ENCODE peak calls at places on chromosomes 16 and 17, in ten cellular contexts. Q, V, F, D, L, B, P, M, O and H are unnamed samples.
A peak's percentile ranks its signal among the peaks of the same experiment; 100 is the strongest.

GRCh38 chr17:73191443-73192218 is 1.2 kb upstream of the COG1 start:
- DNase-seq in Q (peak; percentile 83), V (peak; percentile 57), F (peak; percentile 92), D (no peak), L (peak; percentile 66), B (peak; percentile 65), P (peak; percentile 69), M (peak; percentile 86), O (peak; percentile 70), H (no peak)

GRCh38 chr16:58037365-58038057 is 12.0 kb downstream of the MMP15 start:
- DNase-seq in Q (no peak), V (no peak), F (no peak), D (no peak), L (no peak), B (no peak), P (no peak), M (no peak), O (no peak), H (no peak)

GRCh38 chr17:43356999-43357398 is 41.8 kb upstream of the ARL4D start:
- DNase-seq in Q (no peak), V (no peak), F (no peak), D (no peak), L (no peak), B (peak; percentile 57), P (peak; percentile 96), M (no peak), O (no peak), H (no peak)

GRCh38 chr17:81400154-81400938 is 5.1 kb downstream of the BAHCC1 start:
- DNase-seq in Q (no peak), V (no peak), F (no peak), D (no peak), L (no peak), B (no peak), P (peak; percentile 60), M (peak; percentile 81), O (peak; percentile 54), H (no peak)

GRCh38 chr17:42103221-42103954 is 5.1 kb upstream of the ZNF385C start:
- DNase-seq in Q (no peak), V (no peak), F (no peak), D (no peak), L (no peak), B (no peak), P (no peak), M (no peak), O (no peak), H (no peak)

GRCh38 chr16:49619811-49620157 is 236.1 kb downstream of the ZNF423 start:
- DNase-seq in Q (no peak), V (no peak), F (peak; percentile 58), D (peak; percentile 13), L (no peak), B (peak; percentile 6), P (no peak), M (no peak), O (no peak), H (peak; percentile 27)

GRCh38 chr17:15951368-15952047 is 6.6 kb downstream of the ADORA2B start:
- DNase-seq in Q (no peak), V (no peak), F (no peak), D (no peak), L (no peak), B (no peak), P (no peak), M (no peak), O (no peak), H (peak; percentile 51)

GRCh38 chr17:15914400-15915165 is 30.3 kb upstream of the ADORA2B start:
- DNase-seq in Q (no peak), V (no peak), F (peak; percentile 45), D (no peak), L (no peak), B (no peak), P (peak; percentile 70), M (peak; percentile 87), O (no peak), H (no peak)

GRCh38 chr16:81424761-81425160 is 19.8 kb upstream of the CMIP start:
- DNase-seq in Q (no peak), V (no peak), F (no peak), D (no peak), L (no peak), B (no peak), P (peak; percentile 34), M (peak; percentile 63), O (no peak), H (no peak)

GRCh38 chr17:65261682-65262636 is 124.8 kb downstream of the RGS9 start:
- DNase-seq in Q (no peak), V (no peak), F (peak; percentile 4), D (no peak), L (no peak), B (no peak), P (peak; percentile 46), M (no peak), O (no peak), H (no peak)

GRCh38 chr17:50276588-50277356 is 2.5 kb downstream of the TMEM92 start:
- DNase-seq in Q (no peak), V (no peak), F (no peak), D (no peak), L (no peak), B (no peak), P (no peak), M (no peak), O (no peak), H (no peak)

GRCh38 chr17:7403043-7403901 is 625 bp downstream of the TMEM256 start:
- DNase-seq in Q (peak; percentile 59), V (peak; percentile 67), F (peak; percentile 94), D (peak; percentile 84), L (no peak), B (peak; percentile 71), P (no peak), M (peak; percentile 69), O (peak; percentile 53), H (peak; percentile 84)

GRCh38 chr17:7405882-7406825 is 1.5 kb upstream of the NLGN2 start:
- DNase-seq in Q (no peak), V (no peak), F (no peak), D (peak; percentile 61), L (no peak), B (no peak), P (no peak), M (no peak), O (no peak), H (no peak)

GRCh38 chr17:7403902-7404736 is at the start of gene TMEM256:
- DNase-seq in Q (peak; percentile 100), V (peak; percentile 99), F (peak; percentile 100), D (peak; percentile 99), L (peak; percentile 99), B (peak; percentile 99), P (peak; percentile 99), M (peak; percentile 97), O (peak; percentile 99), H (peak; percentile 98)

GRCh38 chr17:7405413-7405881 is 1.6 kb upstream of the TMEM256 start:
- DNase-seq in Q (no peak), V (no peak), F (no peak), D (no peak), L (no peak), B (peak; percentile 51), P (no peak), M (no peak), O (no peak), H (no peak)

GRCh38 chr17:7404737-7405412 is 978 bp upstream of the TMEM256 start:
- DNase-seq in Q (peak; percentile 57), V (peak; percentile 66), F (peak; percentile 95), D (peak; percentile 91), L (no peak), B (peak; percentile 75), P (no peak), M (peak; percentile 13), O (peak; percentile 42), H (peak; percentile 92)
- TF ChIP-seq POLR2A in Q (no peak), V (peak; percentile 42), F (no peak), D (peak; percentile 55), L (peak; percentile 76), B (peak; percentile 89), P (peak; percentile 86), M (peak; percentile 8), O (peak; percentile 48), H (no peak)

GRCh38 chr17:28717578-28718316 is at the start of gene RAB34:
- DNase-seq in Q (peak; percentile 71), V (peak; percentile 79), F (peak; percentile 94), D (peak; percentile 87), L (peak; percentile 67), B (peak; percentile 86), P (peak; percentile 89), M (no peak), O (peak; percentile 31), H (peak; percentile 89)
- TF ChIP-seq POLR2A in Q (no peak), V (peak; percentile 29), F (no peak), D (peak; percentile 17), L (peak; percentile 58), B (peak; percentile 71), P (peak; percentile 76), M (no peak), O (peak; percentile 3), H (no peak)

DNA sequence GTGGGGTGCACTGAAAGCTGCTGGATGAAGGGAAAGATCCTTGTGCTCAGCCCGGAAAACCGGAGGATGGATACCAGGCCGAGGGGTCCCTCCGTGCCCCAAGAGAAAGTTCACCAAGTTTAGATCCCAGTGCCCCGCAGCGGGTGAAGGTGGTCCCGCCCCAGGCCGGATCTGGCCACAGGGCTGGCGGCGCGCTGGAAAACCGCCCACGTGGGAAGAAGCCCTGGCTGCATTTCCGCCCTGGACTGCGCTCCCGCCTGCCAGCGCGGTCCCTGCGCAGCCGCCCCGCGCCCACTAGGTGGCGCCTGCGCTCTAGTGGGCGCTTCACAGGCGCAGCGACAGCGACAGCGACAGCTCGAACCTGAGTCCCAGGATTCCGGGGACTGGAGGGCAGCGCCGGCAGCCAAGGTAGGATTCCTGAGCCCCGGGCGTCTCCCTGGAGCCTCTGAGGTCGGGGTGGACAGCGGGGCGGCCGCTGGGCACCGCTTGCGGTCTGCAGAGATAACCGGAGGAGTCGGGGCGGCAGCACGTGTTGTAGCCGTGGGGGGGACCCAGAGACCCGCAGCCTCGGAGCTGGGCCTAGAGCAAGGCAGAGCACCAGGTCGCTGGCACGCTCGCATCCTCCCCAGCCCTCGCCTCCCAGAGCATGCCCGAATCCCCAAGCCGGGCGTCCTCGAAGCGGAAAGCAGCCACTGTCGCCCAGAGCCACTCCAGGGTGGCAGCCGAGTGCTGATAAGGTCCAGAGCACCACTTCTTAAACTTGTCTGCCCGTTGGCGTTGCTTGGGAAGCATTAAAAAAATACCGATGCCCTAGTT is at the start of gene CHD9:
- DNase-seq in Q (peak; percentile 87), V (peak; percentile 86), F (peak; percentile 96), D (peak; percentile 87), L (peak; percentile 79), B (peak; percentile 87), P (peak; percentile 80), M (peak; percentile 93), O (peak; percentile 88), H (peak; percentile 95)
- TF ChIP-seq POLR2A in Q (no peak), V (peak; percentile 27), F (peak; percentile 11), D (no peak), L (peak; percentile 36), B (peak; percentile 45), P (no peak), M (peak; percentile 33), O (peak; percentile 52), H (no peak)

DNA sequence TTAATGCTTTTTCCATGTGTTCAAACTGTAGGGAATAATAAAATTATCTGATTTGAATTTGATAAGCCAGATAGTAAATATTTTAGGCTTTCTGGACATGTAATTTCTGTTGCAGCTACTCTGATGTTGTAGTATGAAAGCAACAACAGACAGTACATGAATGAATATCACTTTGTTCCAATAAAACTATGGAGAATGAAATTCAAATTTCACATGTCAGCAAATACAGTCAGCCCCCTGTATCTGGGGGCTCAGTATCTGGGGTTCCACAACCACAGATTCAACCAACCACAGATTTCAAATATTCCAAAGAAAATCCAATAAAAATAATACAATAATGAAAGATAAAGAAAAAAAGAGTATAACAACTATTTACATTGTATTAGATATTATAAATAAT is 8.2 kb upstream of the CLTC start:
- DNase-seq in Q (no peak), V (no peak), F (no peak), D (no peak), L (no peak), B (no peak), P (no peak), M (no peak), O (no peak), H (no peak)
- TF ChIP-seq POLR2A in Q (no peak), V (no peak), F (no peak), D (no peak), L (no peak), B (no peak), P (no peak), M (no peak), O (no peak), H (no peak)